ENCODE peak calls at places on chromosomes 4 and X, in six cellular contexts. A, B, S, D, C and Q are unnamed samples.

GRCh38 chr4:41718907-41719306 is 29.6 kb downstream of the PHOX2B start:
- DNase-seq in S (no peak), C (no peak), A (no peak), D (no peak), B (no peak), Q (no peak)

GRCh38 chrX:46327229-46328081 is 217.8 kb downstream of the ZNF674 start:
- DNase-seq in D (no peak), A (no peak), S (peak), B (peak), C (peak), Q (no peak)

GRCh38 chrX:84974803-84975202 is 28.9 kb upstream of the APOOL start:
- DNase-seq in B (no peak), S (no peak), A (no peak), C (no peak), D (no peak), Q (no peak)

GRCh38 chrX:23790147-23790497 is 7.1 kb downstream of the SAT1 start:
- DNase-seq in B (no peak), S (no peak), D (no peak), A (no peak), C (no peak), Q (no peak)

GRCh38 chr4:66911898-66912297 is 633.4 kb downstream of the CENPC start:
- DNase-seq in D (no peak), C (no peak), A (no peak), S (no peak), B (no peak), Q (no peak)

GRCh38 chr4:153113838-153114105 is 90.5 kb upstream of the TRIM2 start:
- DNase-seq in D (no peak), S (no peak), C (no peak), A (peak), B (no peak), Q (peak)

GRCh38 chr4:120266602-120267001 is 200.0 kb upstream of the MAD2L1 start:
- DNase-seq in S (no peak), B (no peak), D (no peak), A (no peak), C (no peak), Q (no peak)

GRCh38 chrX:28591542-28591941 is 4.3 kb downstream of the IL1RAPL1 start:
- DNase-seq in S (no peak), D (no peak), A (no peak), B (peak), C (no peak), Q (no peak)

GRCh38 chr4:90718926-90719325 is 591.7 kb downstream of the CCSER1 start:
- DNase-seq in D (peak), B (no peak), C (no peak), A (no peak), S (peak), Q (no peak)

GRCh38 chrX:47802589-47802988 is 34.1 kb upstream of the ZNF81 start:
- DNase-seq in B (no peak), A (no peak), S (no peak), D (peak), C (no peak), Q (no peak)

GRCh38 chr4:108754327-108754726 is 8.5 kb downstream of the ETNPPL start:
- DNase-seq in A (no peak), C (no peak), D (no peak), B (no peak), S (no peak), Q (no peak)

GRCh38 chr4:149465941-149466340 is 349.7 kb downstream of the IQCM start:
- DNase-seq in C (no peak), B (no peak), A (no peak), D (no peak), S (no peak), Q (no peak)

GRCh38 chrX:9790866-9791265 is 4.6 kb downstream of the SHROOM2 start:
- DNase-seq in C (no peak), A (no peak), B (no peak), S (no peak), D (no peak), Q (no peak)

GRCh38 chr4:167218022-167218608 is 16.2 kb downstream of the SPOCK3 start:
- DNase-seq in C (no peak), D (peak), B (no peak), A (no peak), S (no peak), Q (no peak)

GRCh38 chr4:73979407-73979806 is 2.4 kb downstream of the PF4 start:
- DNase-seq in A (no peak), B (no peak), D (no peak), C (no peak), S (no peak), Q (no peak)

GRCh38 chr4:84995386-84995785 is 28.9 kb upstream of the WDFY3 start:
- DNase-seq in D (no peak), B (no peak), C (no peak), S (no peak), A (no peak), Q (no peak)

GRCh38 chrX:109707322-109707721 is 25.7 kb downstream of the ACSL4 start:
- DNase-seq in C (no peak), B (no peak), S (no peak), D (no peak), A (no peak), Q (no peak)

GRCh38 chrX:46198858-46199257 is 346.4 kb downstream of the ZNF674 start:
- DNase-seq in B (no peak), S (no peak), A (no peak), C (no peak), D (no peak), Q (no peak)

GRCh38 chr4:13103382-13104015 is 380.6 kb downstream of the RAB28 start:
- DNase-seq in S (no peak), D (no peak), C (no peak), B (no peak), A (no peak), Q (no peak)

GRCh38 chr4:152104846-152105462 is 344.1 kb upstream of the GATB start:
- DNase-seq in D (no peak), S (no peak), C (no peak), A (no peak), B (no peak), Q (no peak)